ENCODE peak calls at places on chromosomes 7 and 10, in six cellular contexts. C is esophagus muscularis mucosa, R is T-helper 22 cell, S is ureter, L is T-helper 9 cell, F is left cardiac atrium. G is an unnamed sample.

GRCh38 chr7:50650057-50650664 is 85.0 kb upstream of the DDC start:
- DNase-seq in C (no peak), S (no peak), F (no peak), R (no peak), L (no peak), G (no peak)

GRCh38 chr7:22430457-22430856 is 69.5 kb downstream of the STEAP1B start:
- DNase-seq in C (peak), F (no peak), S (no peak), L (no peak), R (no peak), G (no peak)

GRCh38 chr10:49161411-49161997 is 26.7 kb downstream of the TMEM273 start:
- DNase-seq in L (no peak), R (no peak), F (no peak), S (peak), C (no peak), G (no peak)

GRCh38 chr7:27640914-27641570 is 21.6 kb downstream of the HIBADH start:
- DNase-seq in F (peak), R (no peak), L (no peak), S (peak), C (no peak), G (no peak)

GRCh38 chr7:116669769-116670168 is 2.2 kb upstream of the MET start:
- DNase-seq in S (no peak), F (no peak), L (no peak), R (no peak), C (no peak), G (no peak)

GRCh38 chr7:93414574-93414973 is 159.9 kb downstream of the CALCR start:
- DNase-seq in C (no peak), L (no peak), R (no peak), F (no peak), S (no peak), G (no peak)

GRCh38 chr10:105986896-105987638 is 1177.4 kb downstream of the SORCS1 start:
- DNase-seq in C (no peak), L (no peak), R (no peak), F (peak), S (no peak), G (no peak)

GRCh38 chr7:27199820-27200760 is at the start of gene HOXA13:
- DNase-seq in S (peak), L (no peak), F (no peak), R (no peak), C (no peak), G (no peak)

GRCh38 chr10:6037975-6038624 is 24.1 kb downstream of the IL2RA start:
- DNase-seq in F (no peak), L (peak), R (peak), C (peak), S (peak), G (no peak)

GRCh38 chr7:9625953-9626352 is 1192.5 kb downstream of the NXPH1 start:
- DNase-seq in F (no peak), C (no peak), S (no peak), L (no peak), R (no peak), G (no peak)

GRCh38 chr10:1171586-1171985 is 115.4 kb downstream of the WDR37 start:
- DNase-seq in C (no peak), F (no peak), R (no peak), L (no peak), S (no peak), G (no peak)

GRCh38 chr7:120944826-120945562 is 5.6 kb upstream of the ING3 start:
- DNase-seq in C (no peak), L (no peak), S (no peak), R (no peak), F (no peak), G (no peak)

GRCh38 chr7:50278120-50278519 is 26.4 kb upstream of the IKZF1 start:
- DNase-seq in C (no peak), F (no peak), S (no peak), R (no peak), L (no peak), G (no peak)

GRCh38 chr10:11036424-11037011 is 18.8 kb downstream of the CELF2 start:
- DNase-seq in S (no peak), F (no peak), L (no peak), R (no peak), C (no peak), G (no peak)

GRCh38 chr7:157465597-157466348 is 129.0 kb downstream of the DNAJB6 start:
- DNase-seq in S (no peak), F (no peak), L (no peak), R (no peak), C (no peak), G (peak)

GRCh38 chr7:116698396-116698795 is 26.4 kb downstream of the MET start:
- DNase-seq in R (no peak), L (no peak), S (no peak), F (no peak), C (no peak), G (no peak)

GRCh38 chr10:28627102-28627501 is 50.2 kb upstream of the BAMBI start:
- DNase-seq in L (no peak), S (no peak), R (no peak), C (no peak), F (no peak), G (no peak)

GRCh38 chr10:118054383-118054782 is 7.6 kb upstream of the RAB11FIP2 start:
- DNase-seq in R (no peak), F (no peak), S (peak), L (no peak), C (no peak), G (no peak)

GRCh38 chr10:115659616-115660015 is 566.5 kb downstream of the ATRNL1 start:
- DNase-seq in R (no peak), C (no peak), L (no peak), S (no peak), F (no peak), G (no peak)

GRCh38 chr10:86100581-86101061 is 266.0 kb downstream of the GRID1 start:
- DNase-seq in F (no peak), R (no peak), L (no peak), C (no peak), S (no peak), G (no peak)

GRCh38 chr10:53403688-53404087 is 631.1 kb upstream of the MBL2 start:
- DNase-seq in L (no peak), C (no peak), R (no peak), S (peak), F (peak), G (peak)

GRCh38 chr10:88234332-88234731 is 348.8 kb downstream of the RNLS start:
- DNase-seq in R (no peak), S (no peak), F (no peak), C (no peak), L (no peak), G (no peak)

GRCh38 chr7:57308631-57309408 is 141.2 kb upstream of the ZNF716 start:
- DNase-seq in C (no peak), L (no peak), S (no peak), F (no peak), R (no peak), G (no peak)

GRCh38 chr7:29969706-29970105 is 19.9 kb downstream of the SCRN1 start:
- DNase-seq in S (no peak), C (no peak), R (no peak), L (no peak), F (no peak), G (no peak)

GRCh38 chr7:51141451-51141971 is 175.1 kb downstream of the COBL start:
- DNase-seq in F (no peak), S (no peak), R (no peak), C (peak), L (no peak), G (no peak)

GRCh38 chr7:120272261-120272895 is 597 bp upstream of the KCND2 start:
- DNase-seq in S (no peak), C (no peak), F (no peak), L (no peak), R (no peak), G (no peak)

GRCh38 chr10:22334414-22335203 is 10.7 kb upstream of the SPAG6 start:
- DNase-seq in L (no peak), R (no peak), C (no peak), F (peak), S (no peak), G (no peak)

GRCh38 chr10:97922378-97922758 is 72.7 kb downstream of the GOLGA7B start:
- DNase-seq in L (no peak), S (no peak), C (no peak), F (no peak), R (no peak), G (no peak)

GRCh38 chr7:148481147-148481526 is 109.4 kb upstream of the C7orf33 start:
- DNase-seq in S (no peak), C (no peak), F (no peak), R (no peak), L (no peak), G (no peak)

GRCh38 chr10:132272061-132272766 is 35.5 kb downstream of the STK32C start:
- DNase-seq in S (no peak), R (no peak), C (no peak), F (peak), L (no peak), G (peak)

GRCh38 chr10:44990965-44991364 is 9.8 kb upstream of the ZNF22 start:
- DNase-seq in C (no peak), L (no peak), F (no peak), S (no peak), R (no peak), G (no peak)

G was measured in lower lobe of right lung.